ENCODE peak calls at places on chromosomes 3 and 15, in four cellular contexts. K is MM.1S; I is kidney tubule cell; U is stimulated activated CD8-positive, alpha-beta memory T cell treated with anti-CD3 and anti-CD28 coated beads, Interleukin-4, amount 100 ng/mL, for 24 hours. E is an unnamed sample.

GRCh38 chr3:168248383-168249047 is 152.8 kb upstream of the GOLIM4 start:
- DNase-seq in U (no peak), I (peak; percentile 43), K (peak; percentile 62), E (no peak)

GRCh38 chr15:20106026-20106425 is 435.6 kb downstream of the GOLGA6L6 start:
- DNase-seq in K (peak; percentile 2), I (peak; percentile 0), U (no peak), E (no peak)

GRCh38 chr15:98650871-98651481 is 2.6 kb downstream of the IGF1R start:
- DNase-seq in I (peak; percentile 51), U (no peak), K (no peak), E (peak; percentile 10)

GRCh38 chr15:89654311-89654761 is 931 bp downstream of the KIF7 start:
- DNase-seq in I (no peak), U (no peak), K (no peak), E (no peak)

GRCh38 chr3:78258798-78259197 is 1218.9 kb downstream of the ROBO2 start:
- DNase-seq in K (no peak), I (peak; percentile 86), U (no peak), E (no peak)

GRCh38 chr3:39191103-39191502 is 1.3 kb downstream of the XIRP1 start:
- DNase-seq in U (no peak), K (peak; percentile 73), I (no peak), E (no peak)

GRCh38 chr3:192833177-192833890 is 84.3 kb downstream of the MB21D2 start:
- DNase-seq in I (no peak), U (no peak), K (no peak), E (no peak)

GRCh38 chr15:87365221-87365620 is 891.3 kb downstream of the NTRK3 start:
- DNase-seq in I (peak; percentile 71), U (no peak), K (no peak), E (no peak)

GRCh38 chr3:73399106-73399505 is 225.6 kb downstream of the PDZRN3 start:
- DNase-seq in U (no peak), K (no peak), I (no peak), E (no peak)

GRCh38 chr15:68097029-68097428 is 42.9 kb downstream of the PIAS1 start:
- DNase-seq in I (no peak), U (no peak), K (no peak), E (no peak)